ENCODE peak calls at places on chromosomes 12 and 14, in eight cellular contexts. Y is naive thymus-derived CD4-positive, alpha-beta T cell; U is gastrocnemius medialis; M is DMS153; A is stimulated activated CD4-positive, alpha-beta T cell treated with anti-CD3 and anti-CD28 coated beads, TNF-alpha, amount 100 ng/mL, for 48 hours; X is germinal center; W is aorta; F is posterior vena cava. N is an unnamed sample.

GRCh38 chr12:124053855-124054254 is 80.8 kb downstream of the ZNF664 start:
- DNase-seq in X (no peak), U (no peak), M (no peak), A (no peak), F (no peak), Y (no peak), W (peak), N (no peak)

GRCh38 chr12:89040146-89040964 is 311.9 kb downstream of the DUSP6 start:
- DNase-seq in M (peak), F (peak), U (no peak), Y (peak), W (peak), X (no peak), A (peak), N (no peak)

GRCh38 chr14:76947838-76948184 is 80.7 kb downstream of the IRF2BPL start:
- DNase-seq in X (no peak), Y (no peak), W (no peak), A (no peak), U (no peak), F (no peak), M (no peak), N (no peak)

GRCh38 chr14:93286212-93286890 is 46.5 kb downstream of the BTBD7 start:
- DNase-seq in X (no peak), M (no peak), Y (no peak), U (no peak), W (no peak), F (no peak), A (no peak), N (no peak)

GRCh38 chr12:100401660-100402059 is 44.8 kb downstream of the SLC17A8 start:
- DNase-seq in U (no peak), M (no peak), F (no peak), Y (no peak), A (no peak), X (no peak), W (no peak), N (peak)

GRCh38 chr12:47860279-47860841 is 40.7 kb upstream of the HDAC7 start:
- DNase-seq in X (no peak), F (no peak), A (no peak), W (no peak), U (no peak), Y (no peak), M (no peak), N (no peak)

GRCh38 chr12:72901685-72902084 is 629.5 kb downstream of the TRHDE start:
- DNase-seq in X (no peak), Y (no peak), W (no peak), F (no peak), M (no peak), U (no peak), A (no peak), N (no peak)

GRCh38 chr14:79186523-79186922 is 1016.4 kb downstream of the NRXN3 start:
- DNase-seq in M (no peak), U (no peak), A (no peak), F (no peak), Y (no peak), W (no peak), X (no peak), N (no peak)

GRCh38 chr14:29503903-29504302 is 423.7 kb downstream of the PRKD1 start:
- DNase-seq in F (no peak), A (no peak), W (no peak), U (no peak), Y (no peak), M (no peak), X (no peak), N (no peak)

N was measured in HS-5.